ENCODE peak calls at places on chromosomes 1 and 21, in five cellular contexts. One of them, this sample, is unnamed.

GRCh38 chr1:227318003-227318851 is at the start of gene CDC42BPA:
- DNase-seq in HS-27A: peak; percentile 53
- DNase-seq in endodermal cell: peak; percentile 91
- DNase-seq in left lung: peak; percentile 92
- DNase-seq in NCI-H1092: peak; percentile 87
- DNase-seq in this sample: no peak

GRCh38 chr21:18743523-18743922 is 339.9 kb upstream of the TMPRSS15 start:
- DNase-seq in HS-27A: no peak
- DNase-seq in endodermal cell: no peak
- DNase-seq in left lung: no peak
- DNase-seq in NCI-H1092: no peak
- DNase-seq in this sample: no peak

GRCh38 chr1:5828322-5828935 is 163.8 kb downstream of the NPHP4 start:
- DNase-seq in HS-27A: no peak
- DNase-seq in endodermal cell: no peak
- DNase-seq in left lung: no peak
- DNase-seq in NCI-H1092: no peak
- DNase-seq in this sample: no peak

GRCh38 chr1:201476670-201477344 is 7.8 kb upstream of the PHLDA3 start:
- DNase-seq in HS-27A: no peak
- DNase-seq in endodermal cell: no peak
- DNase-seq in left lung: no peak
- DNase-seq in NCI-H1092: no peak
- DNase-seq in this sample: no peak

GRCh38 chr1:67818725-67819301 is 14.5 kb downstream of the GNG12 start:
- DNase-seq in HS-27A: no peak
- DNase-seq in endodermal cell: no peak
- DNase-seq in left lung: no peak
- DNase-seq in NCI-H1092: no peak
- DNase-seq in this sample: no peak

GRCh38 chr1:216604771-216605170 is 118.5 kb downstream of the ESRRG start:
- DNase-seq in HS-27A: no peak
- DNase-seq in endodermal cell: no peak
- DNase-seq in left lung: no peak
- DNase-seq in NCI-H1092: peak; percentile 24
- DNase-seq in this sample: no peak

GRCh38 chr1:174795806-174796205 is 203.9 kb upstream of the CACYBP start:
- DNase-seq in HS-27A: no peak
- DNase-seq in endodermal cell: no peak
- DNase-seq in left lung: no peak
- DNase-seq in NCI-H1092: no peak
- DNase-seq in this sample: no peak

GRCh38 chr1:85572574-85572973 is 8.0 kb upstream of the CCN1 start:
- DNase-seq in HS-27A: no peak
- DNase-seq in endodermal cell: no peak
- DNase-seq in left lung: no peak
- DNase-seq in NCI-H1092: no peak
- DNase-seq in this sample: no peak

GRCh38 chr1:79982218-79982617 is 975.7 kb upstream of the ADGRL4 start:
- DNase-seq in HS-27A: no peak
- DNase-seq in endodermal cell: no peak
- DNase-seq in left lung: no peak
- DNase-seq in NCI-H1092: no peak
- DNase-seq in this sample: no peak

GRCh38 chr21:15894596-15894995 is 164.8 kb downstream of the USP25 start:
- DNase-seq in HS-27A: no peak
- DNase-seq in endodermal cell: no peak
- DNase-seq in left lung: no peak
- DNase-seq in NCI-H1092: no peak
- DNase-seq in this sample: no peak

GRCh38 chr1:220956861-220957605 is 77.8 kb downstream of the HLX start:
- DNase-seq in HS-27A: peak; percentile 63
- DNase-seq in endodermal cell: no peak
- DNase-seq in left lung: no peak
- DNase-seq in NCI-H1092: no peak
- DNase-seq in this sample: no peak

GRCh38 chr1:231159963-231160761 is 1.7 kb upstream of the TRIM67 start:
- DNase-seq in HS-27A: no peak
- DNase-seq in endodermal cell: no peak
- DNase-seq in left lung: no peak
- DNase-seq in NCI-H1092: no peak
- DNase-seq in this sample: no peak

GRCh38 chr1:76865696-76866291 is 1.5 kb upstream of the ST6GALNAC5 start:
- DNase-seq in HS-27A: no peak
- DNase-seq in endodermal cell: no peak
- DNase-seq in left lung: no peak
- DNase-seq in NCI-H1092: no peak
- DNase-seq in this sample: no peak

GRCh38 chr1:243287128-243287470 is 31.3 kb downstream of the SDCCAG8 start:
- DNase-seq in HS-27A: no peak
- DNase-seq in endodermal cell: no peak
- DNase-seq in left lung: no peak
- DNase-seq in NCI-H1092: no peak
- DNase-seq in this sample: no peak

GRCh38 chr1:213231795-213232231 is 180.8 kb downstream of the RPS6KC1 start:
- DNase-seq in HS-27A: peak; percentile 11
- DNase-seq in endodermal cell: peak; percentile 82
- DNase-seq in left lung: no peak
- DNase-seq in NCI-H1092: peak; percentile 34
- DNase-seq in this sample: peak; percentile 78

GRCh38 chr21:27719226-27719625 is 752.3 kb upstream of the ADAMTS5 start:
- DNase-seq in HS-27A: no peak
- DNase-seq in endodermal cell: no peak
- DNase-seq in left lung: no peak
- DNase-seq in NCI-H1092: no peak
- DNase-seq in this sample: no peak

GRCh38 chr21:26506951-26507350 is 66.1 kb downstream of the CYYR1 start:
- DNase-seq in HS-27A: peak; percentile 43
- DNase-seq in endodermal cell: no peak
- DNase-seq in left lung: no peak
- DNase-seq in NCI-H1092: no peak
- DNase-seq in this sample: no peak

GRCh38 chr1:200260587-200261335 is 149.1 kb downstream of the ZNF281 start:
- DNase-seq in HS-27A: no peak
- DNase-seq in endodermal cell: no peak
- DNase-seq in left lung: no peak
- DNase-seq in NCI-H1092: peak; percentile 32
- DNase-seq in this sample: no peak

GRCh38 chr1:63663873-63664272 is 70.7 kb downstream of the PGM1 start:
- DNase-seq in HS-27A: no peak
- DNase-seq in endodermal cell: no peak
- DNase-seq in left lung: no peak
- DNase-seq in NCI-H1092: no peak
- DNase-seq in this sample: no peak

GRCh38 chr1:211921579-211922095 is 91.1 kb upstream of the LPGAT1 start:
- DNase-seq in HS-27A: no peak
- DNase-seq in endodermal cell: no peak
- DNase-seq in left lung: no peak
- DNase-seq in NCI-H1092: no peak
- DNase-seq in this sample: no peak

GRCh38 chr1:193799371-193799770 is 613.0 kb upstream of the B3GALT2 start:
- DNase-seq in HS-27A: no peak
- DNase-seq in endodermal cell: no peak
- DNase-seq in left lung: no peak
- DNase-seq in NCI-H1092: no peak
- DNase-seq in this sample: no peak

GRCh38 chr1:19877821-19878636 is 4.2 kb upstream of the OTUD3 start:
- DNase-seq in HS-27A: no peak
- DNase-seq in endodermal cell: peak; percentile 54
- DNase-seq in left lung: no peak
- DNase-seq in NCI-H1092: no peak
- DNase-seq in this sample: no peak

GRCh38 chr1:171715813-171716251 is 26.0 kb downstream of the VAMP4 start:
- DNase-seq in HS-27A: no peak
- DNase-seq in endodermal cell: no peak
- DNase-seq in left lung: no peak
- DNase-seq in NCI-H1092: no peak
- DNase-seq in this sample: no peak

GRCh38 chr1:207004931-207005830 is 27.4 kb downstream of the C1orf116 start:
- DNase-seq in HS-27A: no peak
- DNase-seq in endodermal cell: peak; percentile 91
- DNase-seq in left lung: no peak
- DNase-seq in NCI-H1092: peak; percentile 43
- DNase-seq in this sample: peak; percentile 77

GRCh38 chr1:230342019-230342418 is 84.1 kb downstream of the PGBD5 start:
- DNase-seq in HS-27A: no peak
- DNase-seq in endodermal cell: no peak
- DNase-seq in left lung: no peak
- DNase-seq in NCI-H1092: no peak
- DNase-seq in this sample: no peak

GRCh38 chr1:197285526-197286217 is 17.6 kb downstream of the CRB1 start:
- DNase-seq in HS-27A: no peak
- DNase-seq in endodermal cell: no peak
- DNase-seq in left lung: no peak
- DNase-seq in NCI-H1092: no peak
- DNase-seq in this sample: no peak

GRCh38 chr1:64516301-64516700 is 46.4 kb downstream of the CACHD1 start:
- DNase-seq in HS-27A: no peak
- DNase-seq in endodermal cell: no peak
- DNase-seq in left lung: no peak
- DNase-seq in NCI-H1092: no peak
- DNase-seq in this sample: no peak

GRCh38 chr1:150558761-150559626 is 9.8 kb downstream of the ADAMTSL4 start:
- DNase-seq in HS-27A: no peak
- DNase-seq in endodermal cell: peak; percentile 50
- DNase-seq in left lung: peak; percentile 89
- DNase-seq in NCI-H1092: no peak
- DNase-seq in this sample: no peak

GRCh38 chr21:26093094-26093493 is 77.5 kb downstream of the APP start:
- DNase-seq in HS-27A: no peak
- DNase-seq in endodermal cell: no peak
- DNase-seq in left lung: no peak
- DNase-seq in NCI-H1092: no peak
- DNase-seq in this sample: no peak

GRCh38 chr1:54581621-54582035 is 33.6 kb downstream of the ACOT11 start:
- DNase-seq in HS-27A: peak; percentile 24
- DNase-seq in endodermal cell: peak; percentile 66
- DNase-seq in left lung: peak; percentile 93
- DNase-seq in NCI-H1092: no peak
- DNase-seq in this sample: no peak

GRCh38 chr1:156677616-156678596 is 699 bp upstream of the NES start:
- DNase-seq in HS-27A: no peak
- DNase-seq in endodermal cell: peak; percentile 87
- DNase-seq in left lung: peak; percentile 64
- DNase-seq in NCI-H1092: peak; percentile 30
- DNase-seq in this sample: no peak

GRCh38 chr1:50251592-50252165 is 143.0 kb downstream of the ELAVL4 start:
- DNase-seq in HS-27A: no peak
- DNase-seq in endodermal cell: peak; percentile 86
- DNase-seq in left lung: no peak
- DNase-seq in NCI-H1092: peak; percentile 74
- DNase-seq in this sample: no peak

This sample was measured in iPS DF 6.9.